ENCODE peak calls at places on chromosomes 6 and 20, in four cellular contexts. N is GM23338, M is IMR-90, Y is MM.1S. O is an unnamed sample.

GRCh38 chr20:26208296-26209091 is 511.8 kb upstream of the ZNF337 start:
- DNase-seq in N (peak), M (no peak), Y (no peak), O (no peak)

GRCh38 chr20:400451-401275 is 7.4 kb upstream of the RBCK1 start:
- DNase-seq in N (peak), M (no peak), Y (no peak), O (peak)

GRCh38 chr6:52374247-52374646 is 12.3 kb downstream of the PAQR8 start:
- DNase-seq in N (no peak), M (no peak), Y (no peak), O (no peak)

GRCh38 chr6:26322645-26323482 is 42.1 kb upstream of the BTN3A2 start:
- DNase-seq in N (peak), M (peak), Y (peak), O (peak)

GRCh38 chr6:44224154-44224977 is 971 bp downstream of the SLC29A1 start:
- DNase-seq in N (no peak), M (peak), Y (no peak), O (peak)

GRCh38 chr6:21201673-21202430 is 391.7 kb upstream of the SOX4 start:
- DNase-seq in N (no peak), M (no peak), Y (no peak), O (no peak)

GRCh38 chr6:34029489-34030280 is 116.2 kb downstream of the GRM4 start:
- DNase-seq in N (no peak), M (no peak), Y (no peak), O (no peak)

GRCh38 chr6:5833120-5833519 is 173.6 kb downstream of the NRN1 start:
- DNase-seq in N (no peak), M (no peak), Y (no peak), O (no peak)

GRCh38 chr6:148967546-148967945 is 220.7 kb downstream of the UST start:
- DNase-seq in N (no peak), M (no peak), Y (no peak), O (no peak)

GRCh38 chr20:23143098-23143497 is 57.0 kb upstream of the CD93 start:
- DNase-seq in N (no peak), M (peak), Y (no peak), O (peak)

GRCh38 chr20:50415516-50416268 is 94.5 kb upstream of the PTPN1 start:
- DNase-seq in N (peak), M (peak), Y (no peak), O (no peak)

GRCh38 chr6:135372758-135373157 is 124.8 kb downstream of the AHI1 start:
- DNase-seq in N (no peak), M (peak), Y (no peak), O (no peak)

GRCh38 chr6:43917878-43918382 is 147.9 kb downstream of the VEGFA start:
- DNase-seq in N (no peak), M (peak), Y (no peak), O (no peak)

GRCh38 chr6:63598251-63599036 is 26.2 kb downstream of the LOC128125822 start:
- DNase-seq in N (peak), M (peak), Y (peak), O (peak)

GRCh38 chr6:131861356-131861755 is 53.5 kb downstream of the ENPP1 start:
- DNase-seq in N (no peak), M (peak), Y (no peak), O (no peak)

GRCh38 chr20:19974621-19975435 is 42.3 kb upstream of the NAA20 start:
- DNase-seq in N (no peak), M (peak), Y (no peak), O (no peak)

GRCh38 chr20:57614490-57615471 is 5.4 kb downstream of the ZBP1 start:
- DNase-seq in N (no peak), M (no peak), Y (no peak), O (no peak)

GRCh38 chr6:38509713-38510112 is 130.0 kb downstream of the BTBD9 start:
- DNase-seq in N (peak), M (peak), Y (no peak), O (no peak)

GRCh38 chr20:17798601-17799000 is 98.8 kb downstream of the BANF2 start:
- DNase-seq in N (no peak), M (no peak), Y (no peak), O (no peak)

GRCh38 chr6:19052219-19052618 is 665.1 kb downstream of the RNF144B start:
- DNase-seq in N (no peak), M (no peak), Y (no peak), O (no peak)

GRCh38 chr6:43937236-43938177 is 167.5 kb downstream of the VEGFA start:
- DNase-seq in N (no peak), M (no peak), Y (no peak), O (peak)

GRCh38 chr6:165184192-165184979 is 125.0 kb downstream of the C6orf118 start:
- DNase-seq in N (no peak), M (no peak), Y (no peak), O (no peak)

GRCh38 chr6:156970595-156971112 is 193.5 kb downstream of the ARID1B start:
- DNase-seq in N (no peak), M (no peak), Y (no peak), O (no peak)
- H3K4me2 ChIP-seq in N (no peak), M (no peak), Y (no peak), O (no peak)

GRCh38 chr6:29974901-29975560 is 32.7 kb downstream of the HLA-A start:
- DNase-seq in N (peak), M (no peak), Y (no peak), O (no peak)
- H3K4me2 ChIP-seq in N (peak), M (peak), Y (no peak), O (no peak)

GRCh38 chr6:93352604-93353003 is 66.8 kb downstream of the EPHA7 start:
- DNase-seq in N (no peak), M (no peak), Y (no peak), O (no peak)

GRCh38 chr6:93350774-93351173 is 68.6 kb downstream of the EPHA7 start:
- DNase-seq in N (no peak), M (no peak), Y (no peak), O (no peak)

DNA sequence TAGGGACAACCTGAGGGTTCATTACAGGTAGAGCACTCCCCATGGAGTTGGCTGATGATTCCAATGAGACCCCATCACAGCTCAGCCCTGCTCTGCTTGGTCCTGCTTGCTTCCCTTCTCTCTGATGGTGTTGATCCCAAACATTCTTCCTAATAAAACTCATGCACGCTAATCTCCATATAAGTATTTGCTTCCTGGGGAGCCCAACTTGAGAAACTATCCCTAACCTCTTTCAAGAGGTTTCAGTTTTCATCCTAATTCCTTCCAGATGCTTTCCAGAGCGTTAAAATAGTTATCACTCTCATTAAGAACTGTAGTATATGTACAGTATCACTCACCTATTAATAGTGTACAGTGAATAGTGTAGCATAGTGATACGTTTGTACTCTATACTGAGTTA is 68.1 kb downstream of the EPHA7 start:
- DNase-seq in N (no peak), M (no peak), Y (no peak), O (no peak)
- H3K4me2 ChIP-seq in N (no peak), M (no peak), Y (no peak), O (no peak)

DNA sequence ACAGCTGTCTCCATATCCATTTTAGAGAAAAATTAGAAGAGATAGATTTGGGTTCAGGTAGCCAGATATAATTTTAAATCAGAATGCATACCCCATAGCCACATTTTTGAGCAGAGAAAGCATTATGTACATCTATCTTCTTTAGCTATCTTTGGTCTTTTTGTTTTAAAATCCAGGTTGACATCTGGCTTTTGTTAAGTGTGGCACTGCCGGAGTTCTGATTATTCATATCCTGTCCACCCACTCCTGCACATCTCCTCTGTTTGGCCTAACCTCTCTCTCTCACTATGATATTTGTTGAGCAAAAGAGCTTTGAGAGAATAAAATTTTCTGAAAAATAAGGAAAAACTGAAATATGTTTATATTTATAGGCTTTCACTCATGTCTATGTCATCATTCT is 189.7 kb downstream of the PACRG start:
- DNase-seq in N (no peak), M (peak), Y (no peak), O (no peak)
- H3K4me2 ChIP-seq in N (no peak), M (no peak), Y (no peak), O (no peak)

GRCh38 chr6:16518265-16518664 is 243.0 kb downstream of the ATXN1 start:
- DNase-seq in N (peak), M (no peak), Y (peak), O (no peak)
- H3K4me2 ChIP-seq in N (no peak), M (no peak), Y (no peak), O (no peak)

DNA sequence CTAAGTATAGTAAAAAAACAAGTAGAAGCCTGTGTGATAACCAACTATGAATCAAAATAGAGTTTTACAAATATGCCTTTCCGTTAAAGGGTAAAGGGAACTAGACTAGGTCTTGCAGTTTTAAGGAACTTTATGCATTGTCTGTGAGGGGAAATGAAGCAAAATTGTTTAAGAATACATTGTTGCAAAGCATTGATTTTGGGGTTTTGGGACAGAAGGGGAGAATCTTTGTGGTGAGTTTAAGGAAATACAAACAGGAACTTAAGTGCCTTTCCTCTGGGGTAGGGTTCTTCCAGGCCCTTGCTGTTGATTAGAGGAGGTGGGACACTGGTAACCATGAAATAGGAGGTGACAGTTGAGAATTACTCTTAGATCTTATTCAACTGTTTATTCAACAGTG is 4.6 kb downstream of the MAPK14 start:
- DNase-seq in N (no peak), M (no peak), Y (no peak), O (no peak)
- H3K4me2 ChIP-seq in N (no peak), M (peak), Y (no peak), O (peak)

GRCh38 chr6:140025171-140025570 is 650.7 kb upstream of the CITED2 start:
- DNase-seq in N (no peak), M (no peak), Y (no peak), O (no peak)

GRCh38 chr6:140032177-140032576 is 657.7 kb upstream of the CITED2 start:
- DNase-seq in N (no peak), M (no peak), Y (no peak), O (no peak)

GRCh38 chr6:140026561-140026960 is 652.1 kb upstream of the CITED2 start:
- DNase-seq in N (no peak), M (no peak), Y (no peak), O (no peak)

GRCh38 chr6:140029551-140029950 is 655.1 kb upstream of the CITED2 start:
- DNase-seq in N (no peak), M (no peak), Y (no peak), O (no peak)

DNA sequence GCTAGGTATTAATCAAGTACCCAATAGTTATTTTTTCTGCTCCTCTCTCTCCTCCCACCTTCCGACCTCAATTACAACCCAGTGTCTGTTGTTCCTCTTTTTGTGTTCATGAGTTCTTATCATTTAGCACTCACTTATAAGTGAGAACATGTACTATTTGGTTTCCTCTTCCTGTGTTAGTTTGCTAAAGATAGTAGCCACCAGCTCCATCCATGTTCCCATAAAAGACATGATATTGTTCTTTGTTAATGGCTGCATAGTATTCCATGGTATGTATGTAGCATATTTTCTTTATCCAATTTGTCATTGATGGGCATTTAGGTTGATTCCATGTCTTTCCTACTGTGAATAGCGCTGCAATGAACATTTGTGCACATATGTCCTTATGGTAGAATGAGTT is 652.8 kb upstream of the CITED2 start:
- DNase-seq in N (no peak), M (no peak), Y (no peak), O (no peak)
- H3K4me2 ChIP-seq in N (no peak), M (no peak), Y (no peak), O (no peak)

GRCh38 chr6:3759656-3760245 is 8.2 kb upstream of the PXDC1 start:
- DNase-seq in N (no peak), M (peak), Y (no peak), O (no peak)
- H3K4me2 ChIP-seq in N (no peak), M (peak), Y (no peak), O (no peak)